ENCODE peak calls at places on chromosomes 3 and 15, in nine cellular contexts. Y is substantia nigra; A is CD4-positive, alpha-beta memory T cell; G is heart right ventricle; L is A549; V is tibial artery; X is HepG2; E is upper lobe of right lung; M is left lung. F is an unnamed sample.

GRCh38 chr3:63900459-63900858 is 11.7 kb downstream of the SCAANT1 start:
- DNase-seq in Y (no peak), A (peak), G (no peak), L (no peak), V (no peak), X (no peak), E (no peak), M (no peak), F (no peak)

GRCh38 chr15:33547876-33548275 is 237.1 kb downstream of the RYR3 start:
- DNase-seq in Y (peak), A (no peak), G (no peak), L (peak), V (no peak), X (peak), E (no peak), M (no peak), F (peak)

GRCh38 chr3:11244131-11244677 is 28.0 kb upstream of the ATG7 start:
- DNase-seq in Y (no peak), A (no peak), G (no peak), L (peak), V (no peak), X (no peak), E (no peak), M (no peak), F (no peak)

GRCh38 chr3:66423791-66424190 is 77.0 kb downstream of the LRIG1 start:
- DNase-seq in Y (no peak), A (no peak), G (no peak), L (no peak), V (no peak), X (no peak), E (no peak), M (no peak), F (no peak)

GRCh38 chr3:180036678-180037455 is at the start of gene PEX5L:
- DNase-seq in Y (peak), A (no peak), G (peak), L (no peak), V (no peak), X (peak), E (peak), M (peak), F (peak)

GRCh38 chr3:11312139-11312538 is 39.9 kb downstream of the ATG7 start:
- DNase-seq in Y (no peak), A (no peak), G (no peak), L (no peak), V (no peak), X (no peak), E (no peak), M (no peak), F (no peak)

GRCh38 chr3:146058241-146058640 is 102.7 kb downstream of the PLOD2 start:
- DNase-seq in Y (no peak), A (no peak), G (no peak), L (no peak), V (no peak), X (no peak), E (no peak), M (no peak), F (no peak)

GRCh38 chr15:82804575-82804949 is 1.3 kb downstream of the FSD2 start:
- DNase-seq in Y (no peak), A (no peak), G (no peak), L (no peak), V (no peak), X (peak), E (no peak), M (no peak), F (peak)

GRCh38 chr3:94525039-94525438 is 462.2 kb downstream of the NSUN3 start:
- DNase-seq in Y (peak), A (no peak), G (no peak), L (peak), V (no peak), X (peak), E (no peak), M (no peak), F (no peak)

GRCh38 chr3:7166460-7166859 is 305.5 kb downstream of the GRM7 start:
- DNase-seq in Y (no peak), A (no peak), G (no peak), L (no peak), V (no peak), X (no peak), E (no peak), M (no peak), F (no peak)

GRCh38 chr3:186283096-186283495 is 78.9 kb downstream of the DGKG start:
- DNase-seq in Y (no peak), A (no peak), G (no peak), L (no peak), V (no peak), X (no peak), E (no peak), M (no peak), F (no peak)

GRCh38 chr15:87267798-87268197 is 988.7 kb downstream of the NTRK3 start:
- DNase-seq in Y (no peak), A (no peak), G (no peak), L (no peak), V (no peak), X (no peak), E (no peak), M (no peak), F (peak)

GRCh38 chr15:44775923-44776322 is 39.6 kb downstream of the TRIM69 start:
- DNase-seq in Y (peak), A (no peak), G (no peak), L (no peak), V (no peak), X (no peak), E (no peak), M (no peak), F (no peak)

GRCh38 chr3:117630885-117631284 is 921.3 kb downstream of the TUSC7 start:
- DNase-seq in Y (no peak), A (no peak), G (no peak), L (no peak), V (no peak), X (no peak), E (no peak), M (no peak), F (no peak)

GRCh38 chr3:12139111-12139511 is 19.6 kb downstream of the TIMP4 start:
- DNase-seq in Y (no peak), A (no peak), G (no peak), L (peak), V (no peak), X (peak), E (no peak), M (no peak), F (no peak)

GRCh38 chr3:4985330-4986174 is 6.3 kb downstream of the BHLHE40 start:
- DNase-seq in Y (no peak), A (no peak), G (no peak), L (peak), V (peak), X (peak), E (no peak), M (no peak), F (no peak)

GRCh38 chr15:74799843-74800558 is 12.6 kb upstream of the LMAN1L start:
- DNase-seq in Y (peak), A (peak), G (peak), L (peak), V (no peak), X (peak), E (peak), M (peak), F (peak)

GRCh38 chr3:45869638-45870037 is 16.7 kb upstream of the CCR9 start:
- DNase-seq in Y (no peak), A (no peak), G (no peak), L (no peak), V (no peak), X (no peak), E (no peak), M (no peak), F (no peak)

GRCh38 chr15:66481107-66481856 is 16.3 kb downstream of the SNAPC5 start:
- DNase-seq in Y (no peak), A (no peak), G (no peak), L (no peak), V (no peak), X (no peak), E (no peak), M (no peak), F (no peak)

GRCh38 chr15:39468341-39468740 is 112.5 kb upstream of the THBS1 start:
- DNase-seq in Y (no peak), A (no peak), G (no peak), L (no peak), V (no peak), X (no peak), E (no peak), M (no peak), F (no peak)

GRCh38 chr3:132382688-132383194 is 34.6 kb upstream of the DNAJC13 start:
- DNase-seq in Y (no peak), A (no peak), G (no peak), L (no peak), V (no peak), X (peak), E (no peak), M (no peak), F (no peak)

GRCh38 chr15:57133127-57133968 is 214.9 kb downstream of the TCF12 start:
- DNase-seq in Y (peak), A (no peak), G (no peak), L (no peak), V (no peak), X (no peak), E (no peak), M (no peak), F (no peak)

GRCh38 chr15:34620814-34621213 is 37.4 kb upstream of the GOLGA8B start:
- DNase-seq in Y (no peak), A (no peak), G (no peak), L (no peak), V (no peak), X (no peak), E (no peak), M (no peak), F (no peak)

GRCh38 chr3:177596248-177596821 is 399.1 kb upstream of the TBL1XR1 start:
- DNase-seq in Y (no peak), A (no peak), G (no peak), L (peak), V (no peak), X (no peak), E (no peak), M (no peak), F (no peak)

GRCh38 chr3:156725706-156726105 is 51.3 kb downstream of the TIPARP start:
- DNase-seq in Y (no peak), A (no peak), G (no peak), L (no peak), V (no peak), X (no peak), E (no peak), M (no peak), F (peak)

GRCh38 chr3:100263583-100263982 is 2.8 kb downstream of the TBC1D23 start:
- DNase-seq in Y (no peak), A (no peak), G (no peak), L (no peak), V (no peak), X (no peak), E (no peak), M (no peak), F (no peak)

GRCh38 chr15:53072077-53072476 is 281.9 kb upstream of the ONECUT1 start:
- DNase-seq in Y (no peak), A (no peak), G (no peak), L (peak), V (no peak), X (peak), E (peak), M (no peak), F (peak)

GRCh38 chr15:66912441-66912840 is 153.0 kb upstream of the SMAD3 start:
- DNase-seq in Y (no peak), A (no peak), G (no peak), L (no peak), V (no peak), X (no peak), E (no peak), M (no peak), F (no peak)

GRCh38 chr3:19946291-19946831 is 536 bp upstream of the RAB5A start:
- DNase-seq in Y (no peak), A (peak), G (no peak), L (no peak), V (no peak), X (no peak), E (no peak), M (no peak), F (no peak)

GRCh38 chr3:10303785-10304184 is 11.0 kb upstream of the GHRL start:
- DNase-seq in Y (no peak), A (no peak), G (no peak), L (no peak), V (no peak), X (no peak), E (no peak), M (no peak), F (no peak)

GRCh38 chr3:24259901-24260512 is 234.6 kb downstream of the THRB start:
- DNase-seq in Y (no peak), A (no peak), G (no peak), L (no peak), V (peak), X (no peak), E (no peak), M (no peak), F (no peak)

GRCh38 chr3:45948881-45949280 is 5.6 kb downstream of the CXCR6 start:
- DNase-seq in Y (no peak), A (no peak), G (no peak), L (no peak), V (no peak), X (no peak), E (no peak), M (no peak), F (no peak)

GRCh38 chr3:82130056-82130455 is 368.6 kb upstream of the GBE1 start:
- DNase-seq in Y (no peak), A (no peak), G (no peak), L (no peak), V (no peak), X (no peak), E (no peak), M (no peak), F (no peak)

GRCh38 chr3:183953471-183954070 is 64.1 kb downstream of the ABCC5 start:
- DNase-seq in Y (no peak), A (no peak), G (no peak), L (no peak), V (no peak), X (no peak), E (no peak), M (no peak), F (no peak)

GRCh38 chr3:24164967-24165366 is 219.9 kb downstream of the NR1D2 start:
- DNase-seq in Y (no peak), A (no peak), G (no peak), L (no peak), V (no peak), X (no peak), E (no peak), M (no peak), F (no peak)

GRCh38 chr3:31724681-31725080 is 192.0 kb downstream of the STT3B start:
- DNase-seq in Y (no peak), A (no peak), G (no peak), L (peak), V (no peak), X (no peak), E (no peak), M (no peak), F (no peak)

GRCh38 chr3:46067401-46067800 is 40.1 kb upstream of the XCR1 start:
- DNase-seq in Y (no peak), A (no peak), G (no peak), L (no peak), V (no peak), X (no peak), E (no peak), M (no peak), F (no peak)

GRCh38 chr15:41775651-41776050 is 1.4 kb downstream of the MAPKBP1 start:
- DNase-seq in Y (no peak), A (no peak), G (no peak), L (no peak), V (no peak), X (no peak), E (no peak), M (no peak), F (peak)

DNA sequence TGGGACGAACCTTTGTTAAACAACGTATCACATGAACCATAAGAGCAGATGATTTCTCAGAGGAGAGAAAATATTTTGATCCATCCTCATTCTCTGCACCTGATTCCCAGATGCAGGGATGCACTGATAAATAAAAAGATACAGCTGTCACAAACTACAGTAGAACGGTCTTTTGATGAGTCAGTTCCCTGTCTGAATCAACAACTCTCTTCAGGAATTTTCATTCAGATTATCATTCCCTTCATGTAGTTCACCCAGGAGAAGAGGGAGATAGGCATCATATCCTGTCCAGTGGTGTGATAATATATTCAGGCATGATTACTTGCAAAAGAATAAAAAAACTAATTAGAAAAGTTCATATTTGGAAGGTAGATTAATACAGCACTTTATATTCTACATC is 521.5 kb downstream of the PYDC2 start:
- DNase-seq in Y (no peak), A (no peak), G (no peak), L (no peak), V (no peak), X (no peak), E (no peak), M (no peak), F (no peak)
- H3K27ac ChIP-seq in Y (no peak), A (no peak), G (no peak), L (no peak), V (no peak), X (no peak), E (no peak), M (no peak), F (no peak)

GRCh38 chr3:108102420-108103039 is 11.7 kb upstream of the CD47 start:
- DNase-seq in Y (no peak), A (no peak), G (no peak), L (no peak), V (no peak), X (no peak), E (no peak), M (no peak), F (no peak)

GRCh38 chr3:108103040-108103751 is 12.4 kb upstream of the CD47 start:
- DNase-seq in Y (no peak), A (no peak), G (no peak), L (no peak), V (no peak), X (peak), E (no peak), M (peak), F (no peak)

GRCh38 chr3:108099203-108099602 is 8.4 kb upstream of the CD47 start:
- DNase-seq in Y (no peak), A (no peak), G (no peak), L (no peak), V (no peak), X (no peak), E (no peak), M (no peak), F (no peak)

GRCh38 chr3:108099679-108100428 is 9.0 kb upstream of the CD47 start:
- DNase-seq in Y (no peak), A (no peak), G (no peak), L (no peak), V (no peak), X (no peak), E (peak), M (peak), F (no peak)

GRCh38 chr3:108100906-108101305 is 10.1 kb upstream of the CD47 start:
- DNase-seq in Y (no peak), A (no peak), G (no peak), L (no peak), V (no peak), X (no peak), E (no peak), M (no peak), F (no peak)
- H3K27ac ChIP-seq in Y (no peak), A (no peak), G (no peak), L (no peak), V (no peak), X (no peak), E (no peak), M (no peak), F (no peak)

GRCh38 chr3:122560680-122561079 is 3.4 kb downstream of the PARP9 start:
- DNase-seq in Y (peak), A (peak), G (no peak), L (peak), V (no peak), X (peak), E (no peak), M (no peak), F (no peak)

GRCh38 chr3:122559906-122560305 is 4.2 kb downstream of the PARP9 start:
- DNase-seq in Y (no peak), A (no peak), G (no peak), L (no peak), V (no peak), X (no peak), E (no peak), M (no peak), F (no peak)

GRCh38 chr3:122553171-122553570 is 10.9 kb downstream of the PARP9 start:
- DNase-seq in Y (no peak), A (no peak), G (no peak), L (no peak), V (no peak), X (no peak), E (no peak), M (no peak), F (no peak)

GRCh38 chr3:122558605-122559004 is 5.5 kb downstream of the PARP9 start:
- DNase-seq in Y (no peak), A (no peak), G (no peak), L (no peak), V (no peak), X (peak), E (no peak), M (no peak), F (no peak)

DNA sequence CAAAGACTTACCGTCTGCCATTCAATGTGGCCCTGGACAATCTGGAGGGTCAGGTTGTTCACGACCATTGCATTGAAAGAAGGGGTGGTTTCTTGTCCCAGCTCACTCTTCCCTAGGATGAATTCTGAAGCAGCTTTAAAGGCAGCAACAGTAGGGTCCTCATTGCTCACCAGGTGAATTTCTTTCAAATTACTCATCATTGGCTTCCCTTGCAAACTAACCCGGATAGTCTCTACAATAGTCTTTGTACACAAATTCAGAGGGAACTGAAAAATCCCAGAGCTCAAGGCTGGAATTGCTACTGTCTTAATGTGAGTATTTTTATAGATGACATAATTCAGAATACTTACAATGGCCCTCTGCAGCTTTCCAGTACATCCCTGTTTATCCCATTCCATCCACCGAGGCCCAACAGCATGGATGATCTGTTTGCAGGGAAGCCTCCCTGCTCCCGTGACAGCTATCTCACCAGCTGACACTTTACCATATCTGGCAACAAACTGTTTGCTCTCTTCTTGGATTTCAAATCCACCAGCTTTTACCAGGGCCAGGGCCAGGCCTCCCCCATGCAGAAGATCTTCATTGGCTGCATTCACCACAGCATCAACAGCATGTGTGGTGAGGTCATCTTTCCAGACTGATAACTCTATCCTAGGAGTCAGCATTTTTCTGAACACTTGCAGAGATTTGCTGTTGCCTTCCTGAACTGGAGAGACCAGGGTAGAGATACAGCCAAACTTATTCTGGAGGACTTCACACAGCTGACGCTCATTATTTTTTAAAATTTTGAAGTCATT is 8.6 kb downstream of the PARP9 start:
- DNase-seq in Y (no peak), A (no peak), G (no peak), L (no peak), V (no peak), X (no peak), E (no peak), M (no peak), F (no peak)
- H3K27ac ChIP-seq in Y (no peak), A (no peak), G (no peak), L (no peak), V (no peak), X (no peak), E (no peak), M (no peak), F (no peak)

DNA sequence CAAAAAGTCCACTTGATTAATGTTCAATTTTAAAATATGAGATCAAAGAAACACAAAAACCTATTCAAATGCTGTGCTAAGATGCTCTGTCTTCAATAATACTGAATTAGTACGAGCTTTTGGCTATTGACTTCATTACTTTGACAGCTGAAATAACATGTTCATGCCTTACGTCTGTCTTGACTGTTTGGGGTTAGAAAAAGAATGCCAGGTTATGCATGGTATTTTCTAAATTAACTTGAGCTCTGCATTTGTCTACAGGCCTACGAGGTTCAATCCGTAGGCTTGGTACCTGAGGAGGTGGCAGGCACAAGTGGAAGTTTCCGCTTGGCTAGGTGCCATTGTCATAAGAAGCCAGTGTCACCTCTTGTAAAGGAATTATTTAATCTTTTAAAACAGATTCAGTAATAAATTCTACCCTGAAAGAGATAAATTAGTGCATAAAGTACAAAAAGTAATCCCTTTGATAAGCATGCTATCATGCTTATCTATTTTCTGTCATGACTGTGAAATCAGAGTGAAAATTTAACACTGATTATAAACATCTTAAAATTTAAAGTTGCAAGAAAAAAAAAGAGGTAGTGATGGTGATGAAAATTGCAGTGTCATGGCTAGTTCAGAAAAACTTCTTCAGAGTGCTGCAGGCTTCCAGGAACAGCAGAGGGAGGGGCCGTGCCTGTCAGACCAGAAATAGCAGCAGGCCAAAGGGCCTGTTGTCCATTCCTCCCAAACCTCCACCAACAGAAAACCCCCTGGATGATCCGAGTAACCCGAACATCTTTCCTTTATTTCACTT is 115.7 kb downstream of the ARRDC4 start:
- DNase-seq in Y (no peak), A (no peak), G (peak), L (peak), V (peak), X (no peak), E (no peak), M (peak), F (no peak)
- H3K27ac ChIP-seq in Y (no peak), A (no peak), G (peak), L (no peak), V (peak), X (no peak), E (peak), M (no peak), F (peak)